ENCODE peak calls at places on chromosomes 11 and 22, in six cellular contexts. X is IMR-90, O is body of pancreas, S is heart left ventricle, J is esophagus squamous epithelium, L is transverse colon. R is an unnamed sample.

GRCh38 chr11:17432041-17432440 is 43.6 kb upstream of the KCNJ11 start:
- DNase-seq in X (no peak), O (no peak), S (no peak), J (no peak), L (no peak), R (no peak)

GRCh38 chr11:130068986-130069683 is 559 bp upstream of the APLP2 start:
- DNase-seq in X (peak), O (peak), S (peak), J (no peak), L (peak), R (peak)

GRCh38 chr11:112321521-112322172 is 61.0 kb upstream of the PLET1 start:
- DNase-seq in X (peak), O (peak), S (peak), J (no peak), L (peak), R (peak)

GRCh38 chr11:83724704-83725114 is 438.5 kb upstream of the CCDC90B start:
- DNase-seq in X (no peak), O (peak), S (no peak), J (no peak), L (no peak), R (no peak)

GRCh38 chr11:61890536-61891330 is 612 bp downstream of the FADS3 start:
- DNase-seq in X (peak), O (peak), S (peak), J (no peak), L (peak), R (peak)

GRCh38 chr11:125380756-125381445 is 115.2 kb downstream of the FEZ1 start:
- DNase-seq in X (no peak), O (no peak), S (peak), J (no peak), L (no peak), R (no peak)

GRCh38 chr11:45089251-45089650 is 57.2 kb upstream of the PRDM11 start:
- DNase-seq in X (peak), O (peak), S (peak), J (no peak), L (peak), R (no peak)

GRCh38 chr11:69472766-69473519 is 8.5 kb upstream of the LINC01488 start:
- DNase-seq in X (no peak), O (no peak), S (peak), J (no peak), L (no peak), R (no peak)

GRCh38 chr11:6926208-6927029 is at the start of gene ZNF215:
- DNase-seq in X (peak), O (peak), S (peak), J (peak), L (peak), R (peak)

GRCh38 chr11:35061516-35062440 is 77.2 kb upstream of the CD44 start:
- DNase-seq in X (no peak), O (no peak), S (no peak), J (no peak), L (no peak), R (no peak)

GRCh38 chr11:117814766-117815261 is 9.7 kb downstream of the FXYD2 start:
- DNase-seq in X (no peak), O (peak), S (peak), J (no peak), L (peak), R (peak)

GRCh38 chr11:77345621-77346020 is 44.1 kb upstream of the GDPD4 start:
- DNase-seq in X (peak), O (no peak), S (no peak), J (no peak), L (no peak), R (no peak)

GRCh38 chr11:32071811-32072210 is 19.1 kb upstream of the RCN1 start:
- DNase-seq in X (peak), O (no peak), S (no peak), J (no peak), L (no peak), R (no peak)

GRCh38 chr11:5204787-5205186 is 4.3 kb upstream of the OR51V1 start:
- DNase-seq in X (peak), O (no peak), S (no peak), J (no peak), L (no peak), R (no peak)

GRCh38 chr22:27629908-27630733 is 171.4 kb downstream of the MN1 start:
- DNase-seq in X (no peak), O (no peak), S (no peak), J (no peak), L (no peak), R (no peak)

GRCh38 chr22:44497218-44497903 is 672 bp downstream of the RTL6 start:
- DNase-seq in X (peak), O (peak), S (no peak), J (no peak), L (peak), R (no peak)

GRCh38 chr11:122033631-122034030 is 82.4 kb downstream of the BLID start:
- DNase-seq in X (no peak), O (no peak), S (no peak), J (no peak), L (no peak), R (no peak)

GRCh38 chr22:19419464-19420178 is 11.9 kb downstream of the HIRA start:
- DNase-seq in X (peak), O (no peak), S (no peak), J (no peak), L (peak), R (no peak)

GRCh38 chr11:47257518-47258316 is at the start of gene NR1H3:
- DNase-seq in X (peak), O (peak), S (peak), J (peak), L (peak), R (peak)

GRCh38 chr11:1043563-1044096 is 7.1 kb upstream of the MUC6 start:
- DNase-seq in X (no peak), O (no peak), S (peak), J (no peak), L (no peak), R (no peak)

GRCh38 chr11:122853971-122854446 is 15.7 kb downstream of the CRTAM start:
- DNase-seq in X (peak), O (peak), S (no peak), J (no peak), L (peak), R (no peak)

GRCh38 chr11:86068138-86068861 is 584 bp downstream of the PICALM start:
- DNase-seq in X (no peak), O (peak), S (peak), J (no peak), L (peak), R (peak)

GRCh38 chr11:48013269-48013901 is 33.0 kb downstream of the PTPRJ start:
- DNase-seq in X (peak), O (peak), S (peak), J (no peak), L (peak), R (peak)

GRCh38 chr11:113695207-113695606 is 10.9 kb downstream of the TMPRSS5 start:
- DNase-seq in X (no peak), O (no peak), S (no peak), J (no peak), L (no peak), R (no peak)

GRCh38 chr11:67416416-67417335 is 1.2 kb downstream of the CARNS1 start:
- DNase-seq in X (no peak), O (peak), S (no peak), J (no peak), L (no peak), R (no peak)

GRCh38 chr11:29119116-29119515 is 897.7 kb downstream of the KCNA4 start:
- DNase-seq in X (peak), O (no peak), S (no peak), J (no peak), L (no peak), R (no peak)

GRCh38 chr11:12673601-12673923 is 659 bp upstream of the TEAD1 start:
- DNase-seq in X (no peak), O (no peak), S (no peak), J (no peak), L (no peak), R (no peak)

GRCh38 chr11:12674571-12674935 is 332 bp downstream of the TEAD1 start:
- DNase-seq in X (no peak), O (no peak), S (peak), J (no peak), L (peak), R (no peak)

GRCh38 chr11:12674936-12675696 is 895 bp downstream of the TEAD1 start:
- DNase-seq in X (no peak), O (peak), S (peak), J (no peak), L (no peak), R (peak)

GRCh38 chr11:12675951-12676711 is 1.9 kb downstream of the TEAD1 start:
- DNase-seq in X (peak), O (no peak), S (no peak), J (no peak), L (no peak), R (peak)

DNA sequence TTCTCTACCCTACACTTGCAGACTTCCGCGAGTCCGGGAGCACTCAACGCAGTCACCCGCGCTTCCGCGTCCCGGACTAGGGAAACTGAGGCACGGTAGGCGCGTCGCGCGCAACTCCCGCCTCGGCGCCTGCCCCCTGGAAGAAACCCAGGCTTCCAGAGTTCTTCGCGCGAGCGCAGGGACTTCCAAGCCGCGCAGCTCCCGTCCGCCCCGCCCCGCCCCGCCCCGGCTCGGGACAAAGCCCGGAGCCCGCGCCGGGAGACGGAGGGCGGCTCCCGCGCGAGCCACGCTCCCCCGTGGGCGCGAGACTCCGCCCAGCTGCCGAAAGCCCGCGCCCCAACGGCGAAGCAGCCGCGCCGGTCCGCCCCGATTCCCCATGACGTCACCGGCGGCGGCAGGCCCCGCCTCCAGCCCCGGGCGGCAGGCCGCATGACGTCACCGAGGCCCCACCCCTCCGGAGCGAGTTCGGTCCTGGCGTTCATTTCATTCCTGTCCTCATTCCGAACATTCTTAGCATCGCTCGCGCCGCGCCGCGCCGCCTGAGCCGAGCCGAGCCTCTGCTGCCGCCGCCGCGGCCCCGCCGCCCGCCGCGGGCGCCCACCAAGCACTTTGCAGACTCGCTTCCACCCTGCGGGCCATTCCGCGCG is at the start of gene TEAD1:
- DNase-seq in X (peak), O (peak), S (peak), J (no peak), L (peak), R (peak)
- TF ChIP-seq POLR2A in X (peak), O (peak), S (no peak), J (no peak), L (peak), R (peak)

GRCh38 chr11:8775341-8776133 is 92.9 kb downstream of the RPL27A start:
- DNase-seq in X (no peak), O (peak), S (peak), J (no peak), L (no peak), R (no peak)

GRCh38 chr11:8776209-8776608 is 93.6 kb downstream of the RPL27A start:
- DNase-seq in X (no peak), O (peak), S (no peak), J (no peak), L (no peak), R (no peak)

GRCh38 chr11:8772571-8772970 is 90.0 kb downstream of the RPL27A start:
- DNase-seq in X (no peak), O (no peak), S (no peak), J (no peak), L (no peak), R (no peak)

GRCh38 chr11:8773125-8773524 is 90.5 kb downstream of the RPL27A start:
- DNase-seq in X (no peak), O (no peak), S (no peak), J (no peak), L (no peak), R (no peak)

DNA sequence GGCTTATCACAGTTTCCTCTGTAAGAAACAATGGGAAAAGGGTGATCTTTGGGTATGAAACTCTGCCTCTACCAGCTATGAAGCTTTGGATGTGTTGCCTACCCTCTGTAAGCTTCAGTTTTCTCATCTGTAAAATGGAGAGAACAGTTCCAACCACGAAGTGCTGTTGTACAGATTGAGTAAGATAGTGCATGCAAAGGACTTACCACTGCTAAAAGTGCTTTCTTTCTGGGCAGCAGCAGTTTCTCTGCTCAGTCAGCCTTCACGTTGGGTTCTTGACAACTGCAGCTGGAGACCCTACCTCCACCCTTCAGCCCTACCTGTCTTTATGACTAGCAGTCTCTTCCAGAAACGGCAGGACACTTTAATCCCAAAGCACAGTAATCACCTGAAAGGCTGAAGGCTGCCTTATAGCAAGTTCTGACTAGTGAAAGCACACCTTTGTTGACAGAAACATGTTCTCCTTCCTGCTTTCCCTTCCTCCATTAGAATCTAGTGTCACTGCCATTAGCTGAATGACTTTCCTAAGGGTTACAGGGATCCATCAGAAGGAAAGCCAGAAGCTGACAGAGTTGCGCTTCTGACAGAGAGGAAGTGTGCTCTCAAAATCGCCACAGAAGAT is 91.4 kb downstream of the RPL27A start:
- DNase-seq in X (no peak), O (no peak), S (no peak), J (no peak), L (no peak), R (no peak)
- H3K4me3 ChIP-seq in X (no peak), O (no peak), S (no peak), J (peak), L (no peak), R (no peak)

GRCh38 chr11:134223836-134224709 is at the start of the genes NCAPD3 and VPS26B:
- DNase-seq in X (peak), O (peak), S (peak), J (peak), L (peak), R (peak)
- TF ChIP-seq POLR2A in X (peak), O (peak), S (peak), J (peak), L (peak), R (peak)

GRCh38 chr22:36384766-36385400 is 2.9 kb downstream of the MYH9 start:
- DNase-seq in X (no peak), O (no peak), S (no peak), J (no peak), L (no peak), R (no peak)
- H3K4me3 ChIP-seq in X (peak), O (peak), S (peak), J (peak), L (peak), R (peak)

GRCh38 chr22:23857606-23858483 is at the start of gene SLC2A11:
- DNase-seq in X (peak), O (peak), S (peak), J (peak), L (peak), R (peak)

GRCh38 chr22:23856721-23857605 is 712 bp upstream of the SLC2A11 start:
- DNase-seq in X (peak), O (peak), S (peak), J (no peak), L (peak), R (peak)

GRCh38 chr22:23858484-23858815 is 775 bp downstream of the SLC2A11 start:
- DNase-seq in X (no peak), O (no peak), S (no peak), J (no peak), L (no peak), R (no peak)

GRCh38 chr22:23862103-23862502 is 4.4 kb downstream of the SLC2A11 start:
- DNase-seq in X (peak), O (peak), S (no peak), J (no peak), L (no peak), R (no peak)

DNA sequence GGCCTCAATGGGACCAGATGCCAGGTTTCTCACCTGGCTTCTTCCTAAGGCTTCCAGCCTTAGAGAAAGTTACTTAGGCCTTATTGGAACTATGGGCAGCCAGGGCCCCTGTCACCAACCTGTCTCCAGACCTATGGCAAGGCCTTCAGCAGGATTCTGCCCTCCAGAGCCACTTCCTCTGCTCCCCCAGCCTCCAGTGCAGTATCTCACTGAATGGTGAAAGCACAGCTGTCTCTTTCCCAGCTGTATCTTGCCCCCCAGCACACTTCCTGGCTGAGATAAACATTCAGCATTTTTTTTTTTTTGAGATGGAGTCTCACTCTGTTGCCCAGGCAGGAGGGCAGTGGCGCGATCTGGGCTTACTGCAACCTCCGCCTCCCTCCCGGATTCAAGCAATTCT is 1.5 kb downstream of the SLC2A11 start:
- DNase-seq in X (no peak), O (peak), S (no peak), J (no peak), L (no peak), R (no peak)
- TF ChIP-seq POLR2A in X (no peak), O (no peak), S (no peak), J (no peak), L (no peak), R (no peak)

GRCh38 chr11:15745266-15745665 is 611.1 kb downstream of the SOX6 start:
- DNase-seq in X (peak), O (no peak), S (no peak), J (no peak), L (no peak), R (no peak)

GRCh38 chr11:15750535-15751297 is 605.6 kb downstream of the SOX6 start:
- DNase-seq in X (no peak), O (no peak), S (no peak), J (no peak), L (no peak), R (no peak)

GRCh38 chr11:15748673-15749190 is 607.6 kb downstream of the SOX6 start:
- DNase-seq in X (no peak), O (no peak), S (no peak), J (no peak), L (no peak), R (no peak)

GRCh38 chr11:15747671-15748070 is 608.7 kb downstream of the SOX6 start:
- DNase-seq in X (peak), O (no peak), S (no peak), J (no peak), L (no peak), R (no peak)

GRCh38 chr11:15748107-15748506 is 608.2 kb downstream of the SOX6 start:
- DNase-seq in X (peak), O (no peak), S (no peak), J (no peak), L (no peak), R (no peak)
- H3K4me3 ChIP-seq in X (no peak), O (no peak), S (no peak), J (no peak), L (no peak), R (no peak)

R was measured in Peyer's patch.